ENCODE peak calls at places on chromosomes 3 and 15, in ten cellular contexts. O is testis, J is thoracic aorta, P is bronchial epithelial cell, X is heart left ventricle, S is psoas muscle, F is tibial artery, Z is colonic mucosa, Q is foreskin fibroblast, H is mucosa of descending colon. B is an unnamed sample.

GRCh38 chr15:58440922-58441321 is 9.1 kb downstream of the LIPC start:
- DNase-seq in O (no peak), J (no peak), P (peak), X (no peak), S (no peak), F (no peak), Z (peak), Q (no peak), H (peak), B (peak)

GRCh38 chr3:3907023-3907422 is 107.8 kb downstream of the LRRN1 start:
- DNase-seq in O (no peak), J (no peak), P (no peak), X (no peak), S (no peak), F (no peak), Z (no peak), Q (no peak), H (no peak), B (no peak)

GRCh38 chr3:135141092-135141491 is 346.0 kb downstream of the EPHB1 start:
- DNase-seq in O (no peak), J (no peak), P (no peak), X (no peak), S (no peak), F (no peak), Z (no peak), Q (no peak), H (no peak), B (no peak)

GRCh38 chr3:45140392-45140791 is 5.8 kb downstream of the CDCP1 start:
- DNase-seq in O (no peak), J (no peak), P (peak), X (peak), S (no peak), F (peak), Z (no peak), Q (peak), H (no peak), B (peak)

GRCh38 chr15:48367483-48367882 is 36.3 kb downstream of the DUT start:
- DNase-seq in O (no peak), J (no peak), P (no peak), X (no peak), S (no peak), F (no peak), Z (no peak), Q (peak), H (no peak), B (no peak)

GRCh38 chr3:100656945-100657344 is 47.5 kb downstream of the ADGRG7 start:
- DNase-seq in O (no peak), J (no peak), P (no peak), X (no peak), S (no peak), F (no peak), Z (no peak), Q (no peak), H (no peak), B (no peak)

GRCh38 chr3:18236726-18237125 is 188.4 kb downstream of the SATB1 start:
- DNase-seq in O (no peak), J (no peak), P (no peak), X (no peak), S (no peak), F (no peak), Z (no peak), Q (no peak), H (no peak), B (no peak)

GRCh38 chr3:52171577-52172261 is 17.5 kb upstream of the POC1A start:
- DNase-seq in O (no peak), J (no peak), P (peak), X (no peak), S (no peak), F (no peak), Z (no peak), Q (peak), H (no peak), B (peak)

GRCh38 chr15:88621789-88622604 is 857 bp downstream of the AEN start:
- DNase-seq in O (no peak), J (no peak), P (peak), X (no peak), S (no peak), F (no peak), Z (peak), Q (peak), H (no peak), B (peak)

GRCh38 chr15:68694111-68694510 is 115.3 kb downstream of the CORO2B start:
- DNase-seq in O (no peak), J (no peak), P (no peak), X (no peak), S (no peak), F (no peak), Z (no peak), Q (no peak), H (no peak), B (no peak)

GRCh38 chr15:96330064-96330449 is 443 bp upstream of the NR2F2 start:
- DNase-seq in O (peak), J (no peak), P (no peak), X (peak), S (no peak), F (peak), Z (peak), Q (peak), H (peak), B (peak)

GRCh38 chr3:64353256-64353655 is 128.0 kb upstream of the PRICKLE2 start:
- DNase-seq in O (no peak), J (no peak), P (peak), X (no peak), S (no peak), F (no peak), Z (no peak), Q (peak), H (no peak), B (no peak)
- H3K4me3 ChIP-seq in O (no peak), J (no peak), P (no peak), X (no peak), S (no peak), F (no peak), Z (no peak), Q (no peak), H (no peak), B (no peak)

GRCh38 chr3:9183011-9183410 is 66.4 kb downstream of the SRGAP3 start:
- DNase-seq in O (peak), J (no peak), P (no peak), X (peak), S (no peak), F (no peak), Z (no peak), Q (no peak), H (no peak), B (no peak)

GRCh38 chr3:9184464-9184835 is 65.0 kb downstream of the SRGAP3 start:
- DNase-seq in O (no peak), J (no peak), P (no peak), X (no peak), S (no peak), F (no peak), Z (no peak), Q (no peak), H (no peak), B (no peak)

GRCh38 chr3:9185046-9185445 is 64.4 kb downstream of the SRGAP3 start:
- DNase-seq in O (no peak), J (no peak), P (no peak), X (no peak), S (no peak), F (no peak), Z (no peak), Q (no peak), H (no peak), B (no peak)

GRCh38 chr3:9185701-9186100 is 63.7 kb downstream of the SRGAP3 start:
- DNase-seq in O (no peak), J (no peak), P (no peak), X (no peak), S (no peak), F (no peak), Z (no peak), Q (no peak), H (no peak), B (no peak)

DNA sequence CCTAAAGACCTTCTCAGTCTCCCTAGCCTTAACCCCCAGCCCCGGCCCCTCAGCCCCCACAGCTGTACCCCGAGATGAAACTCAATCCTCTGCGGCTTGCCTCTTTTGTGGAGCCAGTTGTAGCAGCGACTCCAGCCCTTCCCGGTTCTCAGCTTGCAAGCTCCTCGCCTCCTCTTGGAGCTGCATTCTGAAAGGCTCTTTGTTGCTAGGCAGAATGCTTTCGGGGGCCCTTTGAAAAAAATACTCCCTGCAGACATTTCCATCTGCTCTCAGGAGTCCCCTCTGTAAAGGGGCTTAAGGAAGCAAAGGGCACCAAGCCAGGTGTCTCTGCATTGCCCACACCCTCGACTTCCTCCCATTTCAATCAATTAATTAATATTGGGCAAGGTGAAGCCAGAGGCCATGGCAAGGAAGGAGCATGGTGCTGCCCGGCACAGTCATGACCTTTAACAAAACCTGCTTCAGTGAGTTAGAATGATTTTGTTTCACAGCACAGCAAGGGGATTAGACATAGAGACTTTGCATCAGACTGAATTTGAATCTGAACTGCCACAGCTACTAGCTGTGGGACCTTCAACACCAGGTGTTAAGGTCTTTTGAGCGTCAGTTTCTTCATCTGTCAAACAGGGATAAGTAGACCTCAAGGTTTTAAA is 65.5 kb downstream of the SRGAP3 start:
- DNase-seq in O (no peak), J (no peak), P (no peak), X (no peak), S (no peak), F (no peak), Z (no peak), Q (no peak), H (no peak), B (peak)
- TF ChIP-seq CTCF in O (no peak), J (no peak), P (no peak), X (no peak), S (no peak), F (no peak), Z (no peak), Q (no peak), H (no peak), B (no peak)

GRCh38 chr15:66894986-66895780 is 170.2 kb upstream of the SMAD3 start:
- DNase-seq in O (peak), J (no peak), P (peak), X (no peak), S (no peak), F (no peak), Z (peak), Q (peak), H (no peak), B (peak)
- H3K4me3 ChIP-seq in O (no peak), J (no peak), P (no peak), X (no peak), S (no peak), F (no peak), Z (no peak), Q (no peak), H (no peak), B (no peak)

GRCh38 chr15:87604857-87605446 is 651.6 kb downstream of the NTRK3 start:
- DNase-seq in O (peak), J (no peak), P (no peak), X (no peak), S (no peak), F (no peak), Z (no peak), Q (no peak), H (no peak), B (peak)
- TF ChIP-seq CTCF in O (peak), J (no peak), P (peak), X (peak), S (peak), F (no peak), Z (no peak), Q (peak), H (no peak), B (peak)

GRCh38 chr3:185931777-185932176 is 6.0 kb downstream of the TRA2B start:
- DNase-seq in O (no peak), J (no peak), P (no peak), X (no peak), S (no peak), F (no peak), Z (no peak), Q (no peak), H (no peak), B (no peak)
- H3K4me3 ChIP-seq in O (no peak), J (peak), P (no peak), X (no peak), S (peak), F (no peak), Z (no peak), Q (peak), H (no peak), B (no peak)

GRCh38 chr15:70348581-70349344 is 251.0 kb upstream of the TLE3 start:
- DNase-seq in O (peak), J (no peak), P (no peak), X (peak), S (no peak), F (peak), Z (no peak), Q (no peak), H (peak), B (peak)
- TF ChIP-seq CTCF in O (no peak), J (no peak), P (no peak), X (no peak), S (no peak), F (no peak), Z (no peak), Q (no peak), H (no peak), B (no peak)

DNA sequence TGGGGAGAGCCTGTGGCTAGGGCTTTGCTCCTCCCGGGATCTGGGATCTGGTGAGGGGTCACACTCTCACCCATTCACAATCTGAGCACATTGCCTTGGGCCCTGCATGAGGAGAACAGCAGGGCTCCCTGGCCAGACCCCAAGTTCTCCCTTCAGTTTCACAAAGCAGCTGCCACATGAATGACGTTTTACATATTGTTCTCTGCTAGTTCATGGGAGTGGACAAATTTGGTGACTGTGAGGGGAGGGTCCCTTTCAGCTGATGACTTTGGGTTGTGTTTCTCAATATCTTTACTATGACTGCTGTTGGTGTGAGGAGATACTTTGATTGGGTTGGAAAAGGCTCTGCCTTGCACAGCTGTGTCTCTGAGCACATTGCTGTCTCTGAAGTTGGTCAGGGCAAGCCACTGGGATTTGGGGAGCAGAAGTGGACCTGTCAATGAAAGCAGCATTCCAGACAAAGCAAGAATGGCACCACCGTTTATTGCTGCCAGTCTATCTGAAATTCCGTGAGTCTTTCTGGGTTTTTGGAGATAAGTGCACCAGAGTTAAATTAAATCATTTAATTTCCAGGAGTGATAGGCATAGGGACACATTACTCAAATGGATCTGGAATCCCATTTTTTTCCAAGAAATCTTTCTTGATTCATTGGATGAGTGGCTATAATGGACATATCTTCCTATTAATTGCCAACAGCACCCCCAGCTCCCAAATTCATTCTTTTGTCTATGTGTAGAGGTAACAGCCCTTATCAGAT is 10.3 kb downstream of the TIMP4 start:
- DNase-seq in O (no peak), J (no peak), P (no peak), X (peak), S (peak), F (peak), Z (no peak), Q (peak), H (no peak), B (no peak)
- H3K4me3 ChIP-seq in O (no peak), J (no peak), P (no peak), X (peak), S (no peak), F (no peak), Z (no peak), Q (no peak), H (no peak), B (no peak)

GRCh38 chr3:160691151-160691550 is 14.2 kb downstream of the ARL14 start:
- DNase-seq in O (no peak), J (no peak), P (no peak), X (no peak), S (no peak), F (no peak), Z (no peak), Q (no peak), H (no peak), B (peak)

GRCh38 chr3:160684368-160684740 is 7.4 kb downstream of the ARL14 start:
- DNase-seq in O (no peak), J (no peak), P (no peak), X (no peak), S (no peak), F (no peak), Z (no peak), Q (no peak), H (no peak), B (no peak)

GRCh38 chr3:160686955-160687535 is 10.1 kb downstream of the ARL14 start:
- DNase-seq in O (no peak), J (no peak), P (peak), X (no peak), S (no peak), F (no peak), Z (no peak), Q (peak), H (no peak), B (peak)

GRCh38 chr3:160685144-160685766 is 8.3 kb downstream of the ARL14 start:
- DNase-seq in O (no peak), J (no peak), P (peak), X (no peak), S (no peak), F (no peak), Z (no peak), Q (peak), H (no peak), B (no peak)
- TF ChIP-seq CTCF in O (peak), J (peak), P (peak), X (peak), S (peak), F (no peak), Z (peak), Q (peak), H (no peak), B (peak)

GRCh38 chr15:51751687-51752683 is 588 bp downstream of the TMOD2 start:
- DNase-seq in O (peak), J (no peak), P (peak), X (peak), S (peak), F (no peak), Z (peak), Q (peak), H (peak), B (peak)

GRCh38 chr15:51754267-51754666 is 2.9 kb downstream of the TMOD2 start:
- DNase-seq in O (no peak), J (no peak), P (no peak), X (no peak), S (no peak), F (no peak), Z (no peak), Q (no peak), H (no peak), B (no peak)

GRCh38 chr15:51750186-51750585 is 1.2 kb upstream of the TMOD2 start:
- DNase-seq in O (no peak), J (no peak), P (no peak), X (no peak), S (no peak), F (no peak), Z (no peak), Q (no peak), H (no peak), B (no peak)

GRCh38 chr15:51750942-51751686 is at the start of gene TMOD2:
- DNase-seq in O (peak), J (no peak), P (peak), X (peak), S (peak), F (no peak), Z (peak), Q (peak), H (peak), B (peak)

DNA sequence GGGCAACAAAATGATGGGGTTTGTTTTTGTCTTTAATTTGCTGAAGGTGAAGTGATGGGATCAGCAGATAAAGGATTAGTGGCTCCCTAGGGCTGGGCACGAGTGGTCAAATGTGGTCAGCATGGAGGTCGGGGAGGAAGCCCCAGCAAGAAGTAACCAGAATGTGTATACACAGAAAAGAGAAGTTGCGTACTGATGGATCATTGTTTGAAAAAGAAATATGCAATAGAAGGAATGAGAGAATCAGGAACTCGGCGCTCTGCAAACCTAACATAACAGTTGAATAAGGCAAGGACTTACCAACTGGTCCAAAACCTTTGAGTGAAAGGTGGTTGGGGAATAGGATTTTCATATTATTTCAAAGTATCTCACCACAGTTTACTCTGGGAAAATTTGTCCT is 1.5 kb downstream of the TMOD2 start:
- DNase-seq in O (no peak), J (no peak), P (no peak), X (no peak), S (no peak), F (no peak), Z (no peak), Q (no peak), H (no peak), B (no peak)
- H3K4me3 ChIP-seq in O (no peak), J (peak), P (no peak), X (no peak), S (no peak), F (no peak), Z (no peak), Q (no peak), H (no peak), B (no peak)